ENCODE peak calls at places on chromosomes 4 and X, in seven cellular contexts. X is effector memory CD4-positive, alpha-beta T cell; C is PC-3; K is aorta; U is stomach; P is sigmoid colon; T is breast epithelium. E is an unnamed sample.

GRCh38 chr4:73619351-73619750 is 885 bp downstream of the RASSF6 start:
- DNase-seq in X (no peak), C (no peak), K (no peak), U (no peak), P (no peak), T (no peak), E (no peak)

GRCh38 chrX:7852166-7852565 is 9.2 kb downstream of the VCX start:
- DNase-seq in X (no peak), C (no peak), K (no peak), U (no peak), P (no peak), T (no peak), E (no peak)

GRCh38 chrX:153911798-153912197 is 7.3 kb downstream of the AVPR2 start:
- DNase-seq in X (no peak), C (no peak), K (no peak), U (no peak), P (no peak), T (no peak), E (no peak)

GRCh38 chrX:149497626-149498025 is 7.5 kb downstream of the IDS start:
- DNase-seq in X (no peak), C (peak; percentile 73), K (no peak), U (no peak), P (no peak), T (no peak), E (no peak)

GRCh38 chr4:140851032-140851636 is 94.9 kb upstream of the TBC1D9 start:
- DNase-seq in X (no peak), C (peak; percentile 83), K (no peak), U (peak; percentile 28), P (no peak), T (no peak), E (peak; percentile 49)

GRCh38 chrX:119190736-119191282 is 45.3 kb upstream of the PGRMC1 start:
- DNase-seq in X (no peak), C (no peak), K (no peak), U (no peak), P (no peak), T (no peak), E (no peak)

GRCh38 chrX:52574416-52575275 is 57.8 kb upstream of the XAGE1B start:
- DNase-seq in X (no peak), C (peak; percentile 65), K (no peak), U (no peak), P (no peak), T (peak; percentile 20), E (peak; percentile 36)

GRCh38 chr4:138217567-138217966 is 24.6 kb downstream of the SLC7A11 start:
- DNase-seq in X (no peak), C (no peak), K (no peak), U (no peak), P (no peak), T (no peak), E (no peak)

GRCh38 chr4:80413096-80413495 is 77.6 kb downstream of the CFAP299 start:
- DNase-seq in X (no peak), C (no peak), K (no peak), U (no peak), P (no peak), T (no peak), E (no peak)

GRCh38 chr4:183130328-183131155 is 31.5 kb downstream of the WWC2 start:
- DNase-seq in X (no peak), C (peak; percentile 78), K (no peak), U (peak; percentile 61), P (peak; percentile 74), T (peak; percentile 60), E (no peak)

GRCh38 chr4:114677346-114677979 is 78.9 kb downstream of the UGT8 start:
- DNase-seq in X (no peak), C (no peak), K (no peak), U (no peak), P (no peak), T (no peak), E (no peak)

GRCh38 chrX:70461026-70461425 is 16.4 kb downstream of the DLG3 start:
- DNase-seq in X (no peak), C (no peak), K (no peak), U (no peak), P (no peak), T (no peak), E (no peak)

GRCh38 chr4:15738877-15739276 is 36.0 kb downstream of the BST1 start:
- DNase-seq in X (no peak), C (no peak), K (no peak), U (no peak), P (no peak), T (no peak), E (no peak)

GRCh38 chrX:103197721-103198306 is 17.1 kb upstream of the BEX4 start:
- DNase-seq in X (no peak), C (no peak), K (no peak), U (no peak), P (no peak), T (no peak), E (no peak)

GRCh38 chr4:139458543-139458942 is 4.6 kb downstream of the RAB33B start:
- DNase-seq in X (no peak), C (no peak), K (no peak), U (no peak), P (no peak), T (no peak), E (no peak)

GRCh38 chrX:68440940-68441339 is 7.6 kb upstream of the OPHN1 start:
- DNase-seq in X (no peak), C (peak; percentile 74), K (peak; percentile 69), U (peak; percentile 79), P (peak; percentile 88), T (no peak), E (no peak)

GRCh38 chrX:132968282-132968681 is 9.9 kb upstream of the HS6ST2 start:
- DNase-seq in X (no peak), C (no peak), K (no peak), U (no peak), P (no peak), T (no peak), E (no peak)

GRCh38 chr4:87865960-87866598 is 33.3 kb downstream of the MEPE start:
- DNase-seq in X (no peak), C (peak; percentile 13), K (no peak), U (no peak), P (no peak), T (no peak), E (no peak)

GRCh38 chr4:164807611-164808010 is 53.7 kb downstream of the SMIM31 start:
- DNase-seq in X (no peak), C (no peak), K (no peak), U (peak; percentile 36), P (no peak), T (no peak), E (no peak)

GRCh38 chr4:14125375-14126129 is 498.0 kb upstream of the BOD1L1 start:
- DNase-seq in X (no peak), C (no peak), K (no peak), U (no peak), P (no peak), T (no peak), E (no peak)

GRCh38 chrX:154715825-154716224 is 35.1 kb downstream of the GAB3 start:
- DNase-seq in X (no peak), C (peak; percentile 10), K (no peak), U (no peak), P (no peak), T (no peak), E (no peak)

DNA sequence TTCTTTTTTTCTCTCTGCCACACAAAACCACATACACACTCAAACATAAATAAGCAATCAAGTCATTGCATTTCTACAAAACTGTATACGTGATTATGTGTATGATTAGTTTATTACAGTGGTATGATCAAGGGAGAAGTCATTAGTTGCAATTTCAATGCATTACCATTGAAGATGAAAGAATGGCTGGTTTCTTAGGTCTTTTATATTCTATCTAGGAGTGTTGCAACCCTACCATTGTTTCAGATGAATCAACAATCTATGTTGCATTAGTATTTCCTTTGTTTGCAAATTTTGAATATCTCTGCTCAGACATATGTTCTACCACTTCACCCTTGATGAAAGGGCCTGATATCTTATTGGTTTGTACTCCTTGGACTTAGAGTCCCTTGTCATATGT is 6.9 kb downstream of the ANXA3 start:
- DNase-seq in X (no peak), C (no peak), K (no peak), U (no peak), P (no peak), T (no peak), E (no peak)
- H3K4me1 ChIP-seq in X (no peaks in the 10 kb centered on the region), C (peaks cover 78% of the 10 kb centered on the region), K (no peaks in the 10 kb centered on the region), U (peaks cover 59% of the 10 kb centered on the region), P (peaks cover 19% of the 10 kb centered on the region), T (peaks cover 5% of the 10 kb centered on the region), E (no peaks in the 10 kb centered on the region)

GRCh38 chr4:148054275-148054674 is 322.4 kb downstream of the ARHGAP10 start:
- DNase-seq in X (no peak), C (peak; percentile 11), K (no peak), U (no peak), P (no peak), T (no peak), E (peak; percentile 59)

GRCh38 chr4:148055844-148056243 is 324.0 kb downstream of the ARHGAP10 start:
- DNase-seq in X (no peak), C (no peak), K (no peak), U (no peak), P (no peak), T (no peak), E (peak; percentile 51)

GRCh38 chr4:148051403-148051802 is 319.5 kb downstream of the ARHGAP10 start:
- DNase-seq in X (no peak), C (no peak), K (no peak), U (no peak), P (no peak), T (no peak), E (no peak)

GRCh38 chr4:148052448-148052847 is 320.6 kb downstream of the ARHGAP10 start:
- DNase-seq in X (no peak), C (no peak), K (no peak), U (no peak), P (no peak), T (no peak), E (peak; percentile 75)

DNA sequence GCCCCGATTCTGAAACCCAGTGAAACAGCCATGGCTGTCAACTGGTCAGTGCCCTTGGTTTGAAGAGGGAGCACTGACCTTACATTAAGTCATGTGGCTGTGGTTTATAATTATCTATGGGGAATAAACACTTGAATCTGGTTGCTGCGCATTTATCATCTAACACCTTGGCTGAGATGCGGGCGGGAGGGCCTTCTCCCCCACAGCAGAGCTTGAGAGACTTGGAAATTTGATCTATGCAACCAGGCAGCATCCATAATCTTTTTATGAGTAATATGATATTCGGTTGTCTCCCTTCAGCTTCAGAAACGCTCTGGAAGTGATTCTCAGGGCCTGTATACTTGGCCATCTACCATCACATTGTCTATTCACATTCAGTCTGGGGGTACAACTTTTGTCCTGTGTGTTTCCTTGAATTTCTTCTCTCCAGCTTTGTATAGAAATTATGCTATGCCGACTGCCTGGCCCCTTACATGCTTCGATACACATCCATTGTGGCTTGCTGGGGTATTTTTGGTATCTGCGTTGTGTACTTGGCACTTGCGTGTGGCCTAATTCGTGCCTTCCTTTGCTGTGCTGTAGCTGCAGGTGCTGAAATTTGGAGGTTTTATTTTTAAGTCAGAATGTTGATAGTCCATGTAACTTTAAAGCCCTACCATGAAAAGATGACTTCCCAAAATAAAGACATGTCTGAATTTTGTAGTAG is 321.6 kb downstream of the ARHGAP10 start:
- DNase-seq in X (no peak), C (peak; percentile 2), K (no peak), U (no peak), P (no peak), T (no peak), E (no peak)
- H3K4me3 ChIP-seq in X (no peak overlapping the region), C (no peak overlapping the region), K (no peak overlapping the region), U (no peak overlapping the region), P (no peak overlapping the region), T (no peak overlapping the region), E (peak overlapping the region; percentile 66)

GRCh38 chr4:176065365-176066249 is at the start of gene WDR17:
- DNase-seq in X (peak; percentile 27), C (peak; percentile 75), K (peak; percentile 92), U (peak; percentile 79), P (peak; percentile 96), T (peak; percentile 74), E (peak; percentile 82)
- H3K27me3 ChIP-seq in X (peaks cover 6% of the 10 kb centered on the region), C (no peaks in the 10 kb centered on the region), K (no peaks in the 10 kb centered on the region), U (no peaks in the 10 kb centered on the region), P (no peaks in the 10 kb centered on the region), T (no peaks in the 10 kb centered on the region), E (peaks cover 10% of the 10 kb centered on the region)

GRCh38 chr4:5760936-5761480 is 50.0 kb downstream of the EVC start:
- DNase-seq in X (no peak), C (no peak), K (no peak), U (no peak), P (peak; percentile 59), T (no peak), E (no peak)
- H3K4me1 ChIP-seq in X (no peaks in the 10 kb centered on the region), C (peaks cover 27% of the 10 kb centered on the region), K (no peaks in the 10 kb centered on the region), U (no peaks in the 10 kb centered on the region), P (no peaks in the 10 kb centered on the region), T (no peaks in the 10 kb centered on the region), E (no peaks in the 10 kb centered on the region)